ENCODE peak calls at places on chromosome 9, in five cellular contexts. U is psoas muscle, B is IMR-90, O is left ventricle myocardium inferior, F is hepatocyte. S is an unnamed sample. For H3K9me3 and H3K36me3, the result is how much of the 10 kb centered on the place peaks cover.

GRCh38 chr9:108865037-108865436 is 3.0 kb downstream of the ACTL7A start:
- DNase-seq in O (no peak), F (no peak), U (no peak), B (no peak), S (no peak)

GRCh38 chr9:94882953-94883641 is 156.6 kb downstream of the AOPEP start:
- DNase-seq in U (no peak), B (no peak), F (no peak), O (no peak), S (no peak)

GRCh38 chr9:110615526-110615925 is 36.0 kb upstream of the SVEP1 start:
- DNase-seq in O (no peak), F (no peak), U (no peak), B (peak), S (no peak)

GRCh38 chr9:19732570-19732969 is 56.3 kb downstream of the SLC24A2 start:
- DNase-seq in O (no peak), U (no peak), B (no peak), F (no peak), S (no peak)

GRCh38 chr9:96620832-96621269 is 1.2 kb upstream of the CDC14B start:
- DNase-seq in O (no peak), B (no peak), F (peak), U (no peak), S (no peak)

GRCh38 chr9:17859987-17860386 is 281.1 kb downstream of the SH3GL2 start:
- DNase-seq in U (no peak), F (no peak), O (no peak), B (no peak), S (no peak)

GRCh38 chr9:131324736-131325679 is 35.5 kb downstream of the PLPP7 start:
- DNase-seq in F (no peak), U (no peak), O (no peak), B (no peak), S (peak)

GRCh38 chr9:99154356-99154755 is 49.4 kb downstream of the TGFBR1 start:
- DNase-seq in B (no peak), O (no peak), U (no peak), F (no peak), S (no peak)

GRCh38 chr9:85569988-85570387 is 171.8 kb downstream of the AGTPBP1 start:
- DNase-seq in F (peak), U (no peak), O (no peak), B (peak), S (no peak)

GRCh38 chr9:114357911-114358328 is 28.3 kb downstream of the ORM2 start:
- DNase-seq in U (no peak), F (no peak), B (no peak), O (no peak), S (no peak)

GRCh38 chr9:89803403-89803802 is 198.6 kb downstream of the GADD45G start:
- DNase-seq in U (no peak), B (no peak), F (no peak), O (no peak), S (no peak)
- H3K9me3 ChIP-seq in U (under half), B (under half), F (under half), O (under half), S (under half)

GRCh38 chr9:105243015-105243686 is 1.3 kb upstream of the SLC44A1 start:
- DNase-seq in O (no peak), F (no peak), B (peak), U (no peak), S (no peak)

GRCh38 chr9:105244996-105245719 is 707 bp downstream of the SLC44A1 start:
- DNase-seq in F (peak), O (peak), U (peak), B (no peak), S (peak)

GRCh38 chr9:105243935-105244273 is 547 bp upstream of the SLC44A1 start:
- DNase-seq in B (no peak), U (no peak), O (no peak), F (no peak), S (no peak)

GRCh38 chr9:105245720-105246161 is 1.3 kb downstream of the SLC44A1 start:
- DNase-seq in U (no peak), B (no peak), O (no peak), F (no peak), S (no peak)

GRCh38 chr9:105244274-105244995 is at the start of gene SLC44A1:
- DNase-seq in F (peak), O (peak), B (peak), U (peak), S (peak)
- TF ChIP-seq CTCF in F (no peak), O (peak), B (no peak), U (peak), S (no peak)

GRCh38 chr9:135811796-135812195 is 95.5 kb downstream of the CAMSAP1 start:
- DNase-seq in B (peak), U (no peak), O (no peak), F (no peak), S (no peak)
- H3K36me3 ChIP-seq in B (half or more), U (under half), O (half or more), F (under half), S (half or more)

DNA sequence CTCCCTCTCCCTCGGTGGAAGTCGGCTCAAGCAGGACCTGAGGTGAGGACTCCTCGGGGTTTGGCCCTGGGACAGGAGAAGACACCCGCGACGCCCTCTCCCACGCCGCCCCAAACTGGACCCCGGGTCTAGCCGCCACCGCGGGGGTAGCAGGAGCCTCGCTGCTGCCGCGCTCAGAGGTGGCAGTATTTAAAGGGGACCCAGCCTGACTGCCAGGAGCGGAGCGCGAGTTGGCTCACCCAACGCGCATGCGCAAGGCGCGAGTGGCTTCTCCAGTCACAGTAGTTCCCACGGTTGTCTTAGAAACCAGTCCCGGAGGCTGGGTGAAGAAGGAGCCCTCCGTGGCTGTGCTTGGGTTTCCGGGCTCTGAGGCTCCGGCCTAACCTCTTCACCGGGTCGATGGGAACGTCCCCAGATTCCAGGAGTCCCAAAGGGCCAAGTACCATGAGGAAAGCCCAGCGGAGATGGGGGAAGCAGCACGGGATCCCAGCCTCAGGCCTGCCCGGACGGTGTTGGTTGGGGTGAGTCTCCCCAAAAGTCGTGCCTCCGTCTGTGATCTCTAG is 477.8 kb downstream of the SPATA31A7 start:
- DNase-seq in F (no peak), U (no peak), B (no peak), O (no peak), S (no peak)
- H3K9me3 ChIP-seq in F (under half), U (under half), B (under half), O (under half), S (under half)

GRCh38 chr9:87280421-87280820 is 217.2 kb upstream of the DAPK1 start:
- DNase-seq in B (peak), F (no peak), U (no peak), O (no peak), S (no peak)

GRCh38 chr9:87276327-87276841 is 221.3 kb upstream of the DAPK1 start:
- DNase-seq in B (peak), O (no peak), U (no peak), F (no peak), S (no peak)

GRCh38 chr9:87276851-87277251 is 220.8 kb upstream of the DAPK1 start:
- DNase-seq in F (no peak), B (peak), O (no peak), U (no peak), S (no peak)

GRCh38 chr9:87277346-87277745 is 220.3 kb upstream of the DAPK1 start:
- DNase-seq in U (no peak), O (no peak), F (no peak), B (no peak), S (no peak)

GRCh38 chr9:87278971-87279731 is 218.5 kb upstream of the DAPK1 start:
- DNase-seq in F (no peak), B (peak), U (no peak), O (no peak), S (no peak)
- TF ChIP-seq CTCF in F (no peak), B (no peak), U (no peak), O (no peak), S (no peak)